ENCODE peak calls at places on chromosomes 5 and 9, in ten cellular contexts. One of them, this sample, is unnamed. For H3K4me1 and H3K36me3, the result is how much of the 10 kb centered on the place peaks cover.

GRCh38 chr5:32027717-32028321 is 146.3 kb downstream of the GOLPH3 start:
- DNase-seq in fibroblast of lung: peak
- DNase-seq in naive thymus-derived CD4-positive, alpha-beta T cell: no peak
- DNase-seq in PC-3: peak
- DNase-seq in kidney: no peak
- DNase-seq in cardiac muscle cell: peak
- DNase-seq in heart right ventricle: peak
- DNase-seq in GM23248: peak
- DNase-seq in heart left ventricle: peak
- DNase-seq in HCT116: peak
- DNase-seq in this sample: no peak

GRCh38 chr9:98885575-98886292 is 58.0 kb upstream of the COL15A1 start:
- DNase-seq in fibroblast of lung: no peak
- DNase-seq in naive thymus-derived CD4-positive, alpha-beta T cell: no peak
- DNase-seq in PC-3: no peak
- DNase-seq in kidney: no peak
- DNase-seq in cardiac muscle cell: no peak
- DNase-seq in heart right ventricle: no peak
- DNase-seq in GM23248: no peak
- DNase-seq in heart left ventricle: no peak
- DNase-seq in HCT116: no peak
- DNase-seq in this sample: no peak

GRCh38 chr5:146290318-146290717 is 48.3 kb upstream of the POU4F3 start:
- DNase-seq in fibroblast of lung: peak
- DNase-seq in naive thymus-derived CD4-positive, alpha-beta T cell: no peak
- DNase-seq in PC-3: peak
- DNase-seq in kidney: no peak
- DNase-seq in cardiac muscle cell: no peak
- DNase-seq in heart right ventricle: no peak
- DNase-seq in GM23248: peak
- DNase-seq in heart left ventricle: no peak
- DNase-seq in HCT116: no peak
- DNase-seq in this sample: no peak

GRCh38 chr9:69471433-69471832 is 146.4 kb downstream of the ENTREP1 start:
- DNase-seq in fibroblast of lung: no peak
- DNase-seq in naive thymus-derived CD4-positive, alpha-beta T cell: no peak
- DNase-seq in PC-3: peak
- DNase-seq in kidney: no peak
- DNase-seq in cardiac muscle cell: no peak
- DNase-seq in heart right ventricle: no peak
- DNase-seq in GM23248: no peak
- DNase-seq in heart left ventricle: no peak
- DNase-seq in HCT116: no peak
- DNase-seq in this sample: no peak

GRCh38 chr9:114434878-114435311 is 47.1 kb upstream of the AKNA start:
- DNase-seq in fibroblast of lung: peak
- DNase-seq in naive thymus-derived CD4-positive, alpha-beta T cell: peak
- DNase-seq in PC-3: peak
- DNase-seq in kidney: no peak
- DNase-seq in cardiac muscle cell: peak
- DNase-seq in heart right ventricle: no peak
- DNase-seq in GM23248: peak
- DNase-seq in heart left ventricle: no peak
- DNase-seq in HCT116: peak
- DNase-seq in this sample: no peak

GRCh38 chr9:77472646-77473045 is 175.5 kb downstream of the GNA14 start:
- DNase-seq in fibroblast of lung: no peak
- DNase-seq in naive thymus-derived CD4-positive, alpha-beta T cell: no peak
- DNase-seq in PC-3: no peak
- DNase-seq in kidney: no peak
- DNase-seq in cardiac muscle cell: no peak
- DNase-seq in heart right ventricle: no peak
- DNase-seq in GM23248: no peak
- DNase-seq in heart left ventricle: no peak
- DNase-seq in HCT116: no peak
- DNase-seq in this sample: no peak

GRCh38 chr5:181160144-181160754 is 12.9 kb downstream of the OR2V2 start:
- DNase-seq in fibroblast of lung: peak
- DNase-seq in naive thymus-derived CD4-positive, alpha-beta T cell: peak
- DNase-seq in PC-3: peak
- DNase-seq in kidney: no peak
- DNase-seq in cardiac muscle cell: peak
- DNase-seq in heart right ventricle: peak
- DNase-seq in GM23248: peak
- DNase-seq in heart left ventricle: peak
- DNase-seq in HCT116: no peak
- DNase-seq in this sample: no peak

GRCh38 chr5:14581891-14582796 is 552 bp downstream of the OTULINL start:
- DNase-seq in fibroblast of lung: peak
- DNase-seq in naive thymus-derived CD4-positive, alpha-beta T cell: peak
- DNase-seq in PC-3: peak
- DNase-seq in kidney: peak
- DNase-seq in cardiac muscle cell: peak
- DNase-seq in heart right ventricle: peak
- DNase-seq in GM23248: peak
- DNase-seq in heart left ventricle: peak
- DNase-seq in HCT116: peak
- DNase-seq in this sample: peak

GRCh38 chr5:134394932-134395331 is 16.7 kb downstream of the CDKN2AIPNL start:
- DNase-seq in fibroblast of lung: no peak
- DNase-seq in naive thymus-derived CD4-positive, alpha-beta T cell: no peak
- DNase-seq in PC-3: no peak
- DNase-seq in kidney: no peak
- DNase-seq in cardiac muscle cell: no peak
- DNase-seq in heart right ventricle: no peak
- DNase-seq in GM23248: no peak
- DNase-seq in heart left ventricle: no peak
- DNase-seq in HCT116: no peak
- DNase-seq in this sample: no peak

GRCh38 chr5:142699105-142699720 is 13.3 kb upstream of the FGF1 start:
- DNase-seq in fibroblast of lung: peak
- DNase-seq in naive thymus-derived CD4-positive, alpha-beta T cell: peak
- DNase-seq in PC-3: peak
- DNase-seq in kidney: peak
- DNase-seq in cardiac muscle cell: peak
- DNase-seq in heart right ventricle: peak
- DNase-seq in GM23248: peak
- DNase-seq in heart left ventricle: peak
- DNase-seq in HCT116: peak
- DNase-seq in this sample: peak

GRCh38 chr9:8351431-8351830 is 551.9 kb upstream of the DMAC1 start:
- DNase-seq in fibroblast of lung: no peak
- DNase-seq in naive thymus-derived CD4-positive, alpha-beta T cell: no peak
- DNase-seq in PC-3: no peak
- DNase-seq in kidney: no peak
- DNase-seq in cardiac muscle cell: no peak
- DNase-seq in heart right ventricle: no peak
- DNase-seq in GM23248: no peak
- DNase-seq in heart left ventricle: no peak
- DNase-seq in HCT116: no peak
- DNase-seq in this sample: no peak

GRCh38 chr9:8349369-8349768 is 549.8 kb upstream of the DMAC1 start:
- DNase-seq in fibroblast of lung: no peak
- DNase-seq in naive thymus-derived CD4-positive, alpha-beta T cell: no peak
- DNase-seq in PC-3: no peak
- DNase-seq in kidney: no peak
- DNase-seq in cardiac muscle cell: peak
- DNase-seq in heart right ventricle: no peak
- DNase-seq in GM23248: no peak
- DNase-seq in heart left ventricle: no peak
- DNase-seq in HCT116: no peak
- DNase-seq in this sample: no peak

GRCh38 chr9:8348756-8349155 is 549.2 kb upstream of the DMAC1 start:
- DNase-seq in fibroblast of lung: no peak
- DNase-seq in naive thymus-derived CD4-positive, alpha-beta T cell: no peak
- DNase-seq in PC-3: no peak
- DNase-seq in kidney: no peak
- DNase-seq in cardiac muscle cell: no peak
- DNase-seq in heart right ventricle: no peak
- DNase-seq in GM23248: no peak
- DNase-seq in heart left ventricle: no peak
- DNase-seq in HCT116: no peak
- DNase-seq in this sample: no peak

GRCh38 chr9:8346291-8346690 is 546.7 kb upstream of the DMAC1 start:
- DNase-seq in fibroblast of lung: peak
- DNase-seq in naive thymus-derived CD4-positive, alpha-beta T cell: no peak
- DNase-seq in PC-3: no peak
- DNase-seq in kidney: no peak
- DNase-seq in cardiac muscle cell: no peak
- DNase-seq in heart right ventricle: no peak
- DNase-seq in GM23248: no peak
- DNase-seq in heart left ventricle: no peak
- DNase-seq in HCT116: no peak
- DNase-seq in this sample: no peak

DNA sequence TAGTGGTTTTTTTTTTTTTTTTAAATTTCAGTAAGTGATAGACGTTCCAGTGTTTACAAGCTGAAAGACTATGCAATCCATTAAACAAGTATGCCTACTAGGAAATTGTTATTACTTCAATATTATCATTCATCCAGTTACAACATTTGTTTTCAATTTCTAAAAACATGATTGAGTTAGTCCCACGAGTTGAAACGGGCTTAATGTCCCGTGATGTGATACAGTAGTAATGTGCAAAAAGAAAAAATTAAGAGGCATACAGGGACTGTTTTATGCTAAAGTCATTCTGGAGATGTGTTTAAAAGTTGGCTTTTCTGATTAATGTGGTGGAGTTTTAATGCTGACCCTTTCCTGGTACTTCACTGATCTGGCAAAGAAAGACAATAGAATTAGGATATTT is 550.4 kb upstream of the DMAC1 start:
- DNase-seq in fibroblast of lung: no peak
- DNase-seq in naive thymus-derived CD4-positive, alpha-beta T cell: no peak
- DNase-seq in PC-3: no peak
- DNase-seq in kidney: no peak
- DNase-seq in cardiac muscle cell: no peak
- DNase-seq in heart right ventricle: no peak
- DNase-seq in GM23248: no peak
- DNase-seq in heart left ventricle: no peak
- DNase-seq in HCT116: no peak
- DNase-seq in this sample: no peak
- H3K4me1 ChIP-seq in fibroblast of lung: under half
- H3K4me1 ChIP-seq in naive thymus-derived CD4-positive, alpha-beta T cell: under half
- H3K4me1 ChIP-seq in PC-3: under half
- H3K4me1 ChIP-seq in kidney: under half
- H3K4me1 ChIP-seq in cardiac muscle cell: under half
- H3K4me1 ChIP-seq in heart right ventricle: under half
- H3K4me1 ChIP-seq in GM23248: under half
- H3K4me1 ChIP-seq in heart left ventricle: under half
- H3K4me1 ChIP-seq in HCT116: under half
- H3K4me1 ChIP-seq in this sample: under half

GRCh38 chr9:72351538-72352453 is 13.2 kb downstream of the ZFAND5 start:
- DNase-seq in fibroblast of lung: no peak
- DNase-seq in naive thymus-derived CD4-positive, alpha-beta T cell: no peak
- DNase-seq in PC-3: peak
- DNase-seq in kidney: no peak
- DNase-seq in cardiac muscle cell: no peak
- DNase-seq in heart right ventricle: peak
- DNase-seq in GM23248: peak
- DNase-seq in heart left ventricle: peak
- DNase-seq in HCT116: no peak
- DNase-seq in this sample: no peak

GRCh38 chr9:72354704-72355103 is 10.3 kb downstream of the ZFAND5 start:
- DNase-seq in fibroblast of lung: no peak
- DNase-seq in naive thymus-derived CD4-positive, alpha-beta T cell: no peak
- DNase-seq in PC-3: no peak
- DNase-seq in kidney: no peak
- DNase-seq in cardiac muscle cell: no peak
- DNase-seq in heart right ventricle: no peak
- DNase-seq in GM23248: no peak
- DNase-seq in heart left ventricle: no peak
- DNase-seq in HCT116: no peak
- DNase-seq in this sample: no peak

GRCh38 chr9:72352911-72353388 is 12.1 kb downstream of the ZFAND5 start:
- DNase-seq in fibroblast of lung: no peak
- DNase-seq in naive thymus-derived CD4-positive, alpha-beta T cell: no peak
- DNase-seq in PC-3: no peak
- DNase-seq in kidney: no peak
- DNase-seq in cardiac muscle cell: no peak
- DNase-seq in heart right ventricle: no peak
- DNase-seq in GM23248: peak
- DNase-seq in heart left ventricle: no peak
- DNase-seq in HCT116: no peak
- DNase-seq in this sample: no peak

GRCh38 chr9:72355153-72355552 is 9.9 kb downstream of the ZFAND5 start:
- DNase-seq in fibroblast of lung: no peak
- DNase-seq in naive thymus-derived CD4-positive, alpha-beta T cell: no peak
- DNase-seq in PC-3: no peak
- DNase-seq in kidney: no peak
- DNase-seq in cardiac muscle cell: no peak
- DNase-seq in heart right ventricle: no peak
- DNase-seq in GM23248: peak
- DNase-seq in heart left ventricle: no peak
- DNase-seq in HCT116: no peak
- DNase-seq in this sample: no peak

GRCh38 chr9:72353455-72354116 is 11.4 kb downstream of the ZFAND5 start:
- DNase-seq in fibroblast of lung: no peak
- DNase-seq in naive thymus-derived CD4-positive, alpha-beta T cell: no peak
- DNase-seq in PC-3: no peak
- DNase-seq in kidney: no peak
- DNase-seq in cardiac muscle cell: no peak
- DNase-seq in heart right ventricle: no peak
- DNase-seq in GM23248: no peak
- DNase-seq in heart left ventricle: no peak
- DNase-seq in HCT116: no peak
- DNase-seq in this sample: no peak
- H3K36me3 ChIP-seq in fibroblast of lung: under half
- H3K36me3 ChIP-seq in naive thymus-derived CD4-positive, alpha-beta T cell: under half
- H3K36me3 ChIP-seq in PC-3: under half
- H3K36me3 ChIP-seq in kidney: under half
- H3K36me3 ChIP-seq in cardiac muscle cell: under half
- H3K36me3 ChIP-seq in heart right ventricle: half or more
- H3K36me3 ChIP-seq in GM23248: half or more
- H3K36me3 ChIP-seq in heart left ventricle: half or more
- H3K36me3 ChIP-seq in HCT116: under half
- H3K36me3 ChIP-seq in this sample: under half

DNA sequence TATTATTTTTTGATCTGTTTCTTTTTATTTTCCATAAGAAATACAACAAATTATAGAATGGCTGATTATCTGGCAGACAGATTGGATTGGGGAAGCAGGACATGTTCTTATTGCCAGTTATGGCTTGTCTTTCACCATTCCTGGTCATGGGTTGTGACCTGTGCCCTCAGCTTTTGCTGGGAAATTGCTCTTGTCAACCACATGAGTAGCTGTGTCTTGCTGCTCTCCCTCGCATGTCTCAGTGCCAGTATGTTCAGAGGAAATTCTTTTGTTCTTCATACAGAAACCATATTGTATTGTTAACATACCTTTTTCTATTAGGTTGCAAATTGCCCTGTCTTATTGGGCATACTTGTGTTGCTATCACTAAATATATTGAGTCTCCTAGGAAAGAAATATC is 344.1 kb downstream of the OSTF1 start:
- DNase-seq in fibroblast of lung: no peak
- DNase-seq in naive thymus-derived CD4-positive, alpha-beta T cell: no peak
- DNase-seq in PC-3: no peak
- DNase-seq in kidney: peak
- DNase-seq in cardiac muscle cell: no peak
- DNase-seq in heart right ventricle: no peak
- DNase-seq in GM23248: no peak
- DNase-seq in heart left ventricle: peak
- DNase-seq in HCT116: no peak
- DNase-seq in this sample: no peak
- H3K27ac ChIP-seq in fibroblast of lung: no peak
- H3K27ac ChIP-seq in naive thymus-derived CD4-positive, alpha-beta T cell: no peak
- H3K27ac ChIP-seq in PC-3: no peak
- H3K27ac ChIP-seq in kidney: no peak
- H3K27ac ChIP-seq in cardiac muscle cell: no peak
- H3K27ac ChIP-seq in heart right ventricle: no peak
- H3K27ac ChIP-seq in GM23248: no peak
- H3K27ac ChIP-seq in heart left ventricle: peak
- H3K27ac ChIP-seq in HCT116: no peak
- H3K27ac ChIP-seq in this sample: no peak

GRCh38 chr5:177435847-177436536 is 9.5 kb downstream of the GRK6 start:
- DNase-seq in fibroblast of lung: no peak
- DNase-seq in naive thymus-derived CD4-positive, alpha-beta T cell: no peak
- DNase-seq in PC-3: no peak
- DNase-seq in kidney: no peak
- DNase-seq in cardiac muscle cell: no peak
- DNase-seq in heart right ventricle: no peak
- DNase-seq in GM23248: no peak
- DNase-seq in heart left ventricle: no peak
- DNase-seq in HCT116: no peak
- DNase-seq in this sample: peak
- H3K4me1 ChIP-seq in fibroblast of lung: under half
- H3K4me1 ChIP-seq in naive thymus-derived CD4-positive, alpha-beta T cell: under half
- H3K4me1 ChIP-seq in PC-3: under half
- H3K4me1 ChIP-seq in kidney: under half
- H3K4me1 ChIP-seq in cardiac muscle cell: under half
- H3K4me1 ChIP-seq in heart right ventricle: under half
- H3K4me1 ChIP-seq in GM23248: under half
- H3K4me1 ChIP-seq in heart left ventricle: under half
- H3K4me1 ChIP-seq in HCT116: under half
- H3K4me1 ChIP-seq in this sample: under half

This sample was measured in pancreas.